ENCODE peak calls at places on chromosomes 2 and 18, in six cellular contexts. Q is ovary, L is transverse colon, P is tibial nerve, B is K562, U is A549. G is an unnamed sample.

GRCh38 chr2:8086342-8086741 is 595.5 kb upstream of the ID2 start:
- DNase-seq in Q (no peak), L (no peak), P (no peak), B (no peak), U (no peak), G (no peak)

GRCh38 chr2:53040536-53041229 is 726.9 kb upstream of the CHAC2 start:
- DNase-seq in Q (no peak), L (no peak), P (no peak), B (no peak), U (no peak), G (no peak)

GRCh38 chr18:59123588-59124369 is 15.9 kb upstream of the SEC11C start:
- DNase-seq in Q (no peak), L (no peak), P (no peak), B (no peak), U (peak; percentile 28), G (no peak)

GRCh38 chr18:48656582-48656981 is 117.8 kb downstream of the CTIF start:
- DNase-seq in Q (no peak), L (no peak), P (no peak), B (no peak), U (no peak), G (no peak)

GRCh38 chr2:110770696-110771425 is 38.5 kb downstream of the ACOXL start:
- DNase-seq in Q (no peak), L (no peak), P (peak; percentile 57), B (no peak), U (no peak), G (no peak)

GRCh38 chr2:187989925-187990623 is 301.6 kb upstream of the GULP1 start:
- DNase-seq in Q (no peak), L (no peak), P (no peak), B (no peak), U (no peak), G (no peak)

GRCh38 chr2:120861576-120862191 is 126.0 kb downstream of the GLI2 start:
- DNase-seq in Q (peak; percentile 30), L (no peak), P (no peak), B (no peak), U (no peak), G (no peak)

GRCh38 chr2:119473621-119474370 is 42.1 kb downstream of the TMEM37 start:
- DNase-seq in Q (no peak), L (no peak), P (no peak), B (no peak), U (no peak), G (peak; percentile 26)

GRCh38 chr2:45743531-45744391 is 92.3 kb downstream of the PRKCE start:
- DNase-seq in Q (no peak), L (peak; percentile 25), P (peak; percentile 52), B (no peak), U (no peak), G (no peak)

GRCh38 chr2:158935617-158936016 is 32.8 kb upstream of the TANC1 start:
- DNase-seq in Q (no peak), L (no peak), P (no peak), B (no peak), U (no peak), G (no peak)

GRCh38 chr2:168712053-168712452 is 90.4 kb upstream of the NOSTRIN start:
- DNase-seq in Q (no peak), L (no peak), P (no peak), B (peak; percentile 42), U (no peak), G (no peak)

GRCh38 chr2:137173514-137173913 is 408.2 kb downstream of the THSD7B start:
- DNase-seq in Q (no peak), L (no peak), P (no peak), B (no peak), U (no peak), G (no peak)

GRCh38 chr18:35754464-35754863 is 172.9 kb downstream of the GALNT1 start:
- DNase-seq in Q (no peak), L (no peak), P (no peak), B (no peak), U (no peak), G (no peak)

GRCh38 chr18:63238711-63239110 is 80.9 kb downstream of the BCL2 start:
- DNase-seq in Q (no peak), L (no peak), P (no peak), B (no peak), U (no peak), G (no peak)

GRCh38 chr2:38461470-38461869 is 84.4 kb upstream of the ATL2 start:
- DNase-seq in Q (no peak), L (no peak), P (no peak), B (no peak), U (no peak), G (no peak)

GRCh38 chr2:54386993-54387590 is 69.0 kb upstream of the SPTBN1 start:
- DNase-seq in Q (peak; percentile 53), L (no peak), P (peak; percentile 53), B (no peak), U (no peak), G (no peak)

GRCh38 chr2:72457801-72458516 is 310.3 kb upstream of the CYP26B1 start:
- DNase-seq in Q (no peak), L (no peak), P (no peak), B (no peak), U (no peak), G (no peak)

GRCh38 chr18:9735238-9735637 is 27.1 kb downstream of the RAB31 start:
- DNase-seq in Q (no peak), L (no peak), P (no peak), B (no peak), U (no peak), G (no peak)

GRCh38 chr2:204110250-204111183 is 174.0 kb downstream of the ICOS start:
- DNase-seq in Q (peak; percentile 36), L (peak; percentile 58), P (peak; percentile 24), B (no peak), U (no peak), G (peak; percentile 38)

GRCh38 chr2:1627628-1628371 is 116.5 kb downstream of the PXDN start:
- DNase-seq in Q (peak; percentile 21), L (no peak), P (no peak), B (no peak), U (no peak), G (no peak)

GRCh38 chr2:56192664-56193305 is 9.0 kb downstream of the CCDC85A start:
- DNase-seq in Q (no peak), L (no peak), P (no peak), B (no peak), U (no peak), G (no peak)

GRCh38 chr2:86234573-86235131 is 35.4 kb downstream of the MRPL35 start:
- DNase-seq in Q (no peak), L (no peak), P (no peak), B (no peak), U (no peak), G (no peak)

GRCh38 chr2:98498703-98499445 is 54.2 kb downstream of the INPP4A start:
- DNase-seq in Q (no peak), L (no peak), P (no peak), B (no peak), U (no peak), G (no peak)

GRCh38 chr2:25757906-25758305 is 84.5 kb upstream of the DTNB start:
- DNase-seq in Q (no peak), L (no peak), P (no peak), B (no peak), U (no peak), G (no peak)

DNA sequence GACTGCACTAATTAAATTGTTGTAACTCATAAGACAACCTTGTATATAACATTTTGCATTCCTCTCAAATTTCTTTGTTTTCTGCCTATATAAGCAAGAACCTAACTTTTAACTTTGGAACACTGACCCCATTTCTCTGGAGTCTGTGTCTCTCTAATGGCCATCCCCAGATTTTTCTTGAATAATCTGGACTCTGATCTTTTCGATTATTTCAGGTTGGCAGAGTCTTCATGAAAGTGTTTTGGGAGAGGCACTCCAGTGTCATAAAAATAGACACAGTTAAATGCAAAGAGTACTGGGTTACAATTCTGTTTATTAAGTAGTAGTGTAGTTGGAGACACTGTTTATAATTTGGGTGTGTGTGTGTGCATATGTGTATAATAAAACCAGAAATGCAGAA is 1467.7 kb upstream of the CELF4 start:
- DNase-seq in Q (no peak), L (no peak), P (no peak), B (no peak), U (no peak), G (no peak)
- TF ChIP-seq EP300 in Q (no peak), L (no peak), P (no peak), B (no peak), U (no peak), G (no peak)

GRCh38 chr18:27005589-27005988 is 140.1 kb upstream of the AQP4 start:
- DNase-seq in Q (no peak), L (no peak), P (no peak), B (no peak), U (peak; percentile 3), G (no peak)
- TF ChIP-seq CTCF in Q (no peak), L (peak; percentile 9), P (no peak), B (peak; percentile 5), U (peak; percentile 21), G (no peak)

GRCh38 chr18:3603460-3604259 is 153.7 kb downstream of the TGIF1 start:
- DNase-seq in Q (no peak), L (no peak), P (no peak), B (peak; percentile 72), U (no peak), G (peak; percentile 55)
- TF ChIP-seq EP300 in Q (no peak), L (no peak), P (peak; percentile 78), B (peak; percentile 96), U (peak; percentile 88), G (no peak)

DNA sequence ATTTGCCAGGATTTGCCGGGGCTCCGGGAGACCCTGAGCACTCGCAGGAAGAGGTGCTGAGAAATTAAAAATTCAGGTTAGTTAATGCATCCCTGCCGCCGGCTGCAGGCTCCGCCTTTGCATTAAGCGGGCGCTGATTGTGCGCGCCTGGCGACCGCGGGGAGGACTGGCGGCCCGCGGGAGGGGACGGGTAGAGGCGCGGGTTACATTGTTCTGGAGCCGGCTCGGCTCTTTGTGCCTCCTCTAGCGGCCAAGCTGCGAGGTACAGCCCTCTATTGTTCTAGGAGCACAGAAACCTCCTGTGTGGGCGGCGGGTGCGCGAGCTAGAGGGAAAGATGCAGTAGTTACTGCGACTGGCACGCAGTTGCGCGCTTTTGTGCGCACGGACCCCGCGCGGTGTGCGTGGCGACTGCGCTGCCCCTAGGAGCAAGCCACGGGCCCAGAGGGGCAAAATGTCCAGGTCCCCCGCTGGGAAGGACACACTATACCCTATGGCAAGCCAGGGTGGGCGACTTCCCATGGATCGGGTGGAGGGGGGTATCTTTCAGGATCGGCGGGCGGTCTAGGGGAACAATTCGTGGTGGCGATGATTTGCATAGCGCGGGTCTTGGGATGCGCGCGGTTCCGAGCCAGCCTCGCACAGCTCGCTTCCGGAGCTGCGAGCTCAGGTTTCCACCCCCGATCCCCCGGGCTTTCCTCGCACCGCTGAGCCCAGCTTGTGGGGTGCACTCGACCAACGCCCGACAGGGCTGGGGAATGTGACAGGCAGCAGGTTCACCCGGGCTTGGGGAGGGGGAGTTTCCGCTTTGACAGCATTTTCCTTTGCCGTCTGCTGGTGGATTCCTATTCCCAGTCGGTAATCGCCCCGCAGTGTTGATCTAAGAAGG is 2.9 kb downstream of the ONECUT2 start:
- DNase-seq in Q (peak; percentile 34), L (peak; percentile 64), P (no peak), B (no peak), U (peak; percentile 49), G (no peak)
- TF ChIP-seq CTCF in Q (no peak), L (peak; percentile 56), P (peak; percentile 16), B (no peak), U (peak; percentile 50), G (peak; percentile 18)

G was measured in stomach.